ENCODE peak calls at places on chromosomes 13 and 19, in seven cellular contexts. One of them, this sample, is unnamed.

GRCh38 chr19:40800339-40800996 is 1.5 kb downstream of the EGLN2 start:
- DNase-seq in tibial artery: no peak
- DNase-seq in foreskin fibroblast: no peak
- DNase-seq in cardiac fibroblast: no peak
- DNase-seq in bronchial epithelial cell: no peak
- DNase-seq in stomach: no peak
- DNase-seq in AG04450: no peak
- DNase-seq in this sample: no peak

GRCh38 chr13:98900442-98900841 is 77.4 kb downstream of the DOCK9 start:
- DNase-seq in cardiac fibroblast: no peak
- DNase-seq in stomach: no peak
- DNase-seq in AG04450: no peak
- DNase-seq in bronchial epithelial cell: no peak
- DNase-seq in foreskin fibroblast: peak
- DNase-seq in tibial artery: no peak
- DNase-seq in this sample: no peak

GRCh38 chr19:19615086-19615485 is 3.4 kb downstream of the PBX4 start:
- DNase-seq in bronchial epithelial cell: peak
- DNase-seq in AG04450: no peak
- DNase-seq in tibial artery: no peak
- DNase-seq in cardiac fibroblast: peak
- DNase-seq in foreskin fibroblast: peak
- DNase-seq in stomach: no peak
- DNase-seq in this sample: no peak

GRCh38 chr13:73230714-73231113 is 171.9 kb downstream of the KLF5 start:
- DNase-seq in bronchial epithelial cell: peak
- DNase-seq in cardiac fibroblast: peak
- DNase-seq in foreskin fibroblast: no peak
- DNase-seq in tibial artery: no peak
- DNase-seq in AG04450: no peak
- DNase-seq in stomach: no peak
- DNase-seq in this sample: no peak

GRCh38 chr13:68099616-68100015 is 869.5 kb upstream of the PCDH9 start:
- DNase-seq in bronchial epithelial cell: peak
- DNase-seq in stomach: no peak
- DNase-seq in foreskin fibroblast: no peak
- DNase-seq in tibial artery: no peak
- DNase-seq in AG04450: peak
- DNase-seq in cardiac fibroblast: peak
- DNase-seq in this sample: peak

GRCh38 chr19:31353826-31354225 is 4.6 kb upstream of the TSHZ3 start:
- DNase-seq in foreskin fibroblast: no peak
- DNase-seq in stomach: no peak
- DNase-seq in cardiac fibroblast: no peak
- DNase-seq in tibial artery: no peak
- DNase-seq in bronchial epithelial cell: no peak
- DNase-seq in AG04450: no peak
- DNase-seq in this sample: no peak

GRCh38 chr13:75635101-75635620 is 969 bp upstream of the LMO7 start:
- DNase-seq in AG04450: no peak
- DNase-seq in bronchial epithelial cell: peak
- DNase-seq in cardiac fibroblast: peak
- DNase-seq in stomach: no peak
- DNase-seq in foreskin fibroblast: peak
- DNase-seq in tibial artery: no peak
- DNase-seq in this sample: no peak

GRCh38 chr13:112730157-112730671 is 40.4 kb downstream of the ATP11A start:
- DNase-seq in bronchial epithelial cell: no peak
- DNase-seq in AG04450: no peak
- DNase-seq in cardiac fibroblast: no peak
- DNase-seq in foreskin fibroblast: no peak
- DNase-seq in tibial artery: peak
- DNase-seq in stomach: peak
- DNase-seq in this sample: peak

GRCh38 chr13:51643114-51643881 is 59.0 kb downstream of the WDFY2 start:
- DNase-seq in AG04450: peak
- DNase-seq in tibial artery: no peak
- DNase-seq in stomach: no peak
- DNase-seq in cardiac fibroblast: peak
- DNase-seq in bronchial epithelial cell: peak
- DNase-seq in foreskin fibroblast: peak
- DNase-seq in this sample: peak

GRCh38 chr19:413756-414420 is 4.9 kb upstream of the C2CD4C start:
- DNase-seq in foreskin fibroblast: no peak
- DNase-seq in bronchial epithelial cell: no peak
- DNase-seq in tibial artery: no peak
- DNase-seq in cardiac fibroblast: no peak
- DNase-seq in stomach: no peak
- DNase-seq in AG04450: no peak
- DNase-seq in this sample: no peak

GRCh38 chr19:57887195-57887941 is 1.5 kb downstream of the ZNF814 start:
- DNase-seq in AG04450: no peak
- DNase-seq in tibial artery: no peak
- DNase-seq in cardiac fibroblast: peak
- DNase-seq in foreskin fibroblast: no peak
- DNase-seq in bronchial epithelial cell: peak
- DNase-seq in stomach: no peak
- DNase-seq in this sample: no peak

GRCh38 chr19:342801-343421 is 1.7 kb downstream of the MIER2 start:
- DNase-seq in stomach: peak
- DNase-seq in tibial artery: peak
- DNase-seq in AG04450: peak
- DNase-seq in cardiac fibroblast: peak
- DNase-seq in foreskin fibroblast: peak
- DNase-seq in bronchial epithelial cell: peak
- DNase-seq in this sample: no peak

GRCh38 chr19:6803036-6803404 is 30.5 kb downstream of the VAV1 start:
- DNase-seq in bronchial epithelial cell: no peak
- DNase-seq in foreskin fibroblast: no peak
- DNase-seq in tibial artery: no peak
- DNase-seq in cardiac fibroblast: no peak
- DNase-seq in AG04450: no peak
- DNase-seq in stomach: no peak
- DNase-seq in this sample: no peak

GRCh38 chr13:40343550-40344269 is 322.7 kb downstream of the FOXO1 start:
- DNase-seq in stomach: no peak
- DNase-seq in cardiac fibroblast: no peak
- DNase-seq in AG04450: no peak
- DNase-seq in bronchial epithelial cell: no peak
- DNase-seq in tibial artery: no peak
- DNase-seq in foreskin fibroblast: no peak
- DNase-seq in this sample: no peak

GRCh38 chr13:26658972-26659371 is 101.5 kb downstream of the WASF3 start:
- DNase-seq in cardiac fibroblast: no peak
- DNase-seq in bronchial epithelial cell: no peak
- DNase-seq in AG04450: no peak
- DNase-seq in tibial artery: no peak
- DNase-seq in stomach: no peak
- DNase-seq in foreskin fibroblast: no peak
- DNase-seq in this sample: no peak

GRCh38 chr19:1066748-1067340 is at the start of gene ARHGAP45:
- DNase-seq in foreskin fibroblast: peak
- DNase-seq in AG04450: no peak
- DNase-seq in bronchial epithelial cell: no peak
- DNase-seq in cardiac fibroblast: no peak
- DNase-seq in stomach: peak
- DNase-seq in tibial artery: no peak
- DNase-seq in this sample: no peak

GRCh38 chr19:13838943-13839192 is 38.1 kb upstream of the NANOS3 start:
- DNase-seq in foreskin fibroblast: no peak
- DNase-seq in tibial artery: no peak
- DNase-seq in bronchial epithelial cell: no peak
- DNase-seq in AG04450: no peak
- DNase-seq in stomach: no peak
- DNase-seq in cardiac fibroblast: no peak
- DNase-seq in this sample: no peak

GRCh38 chr19:13794388-13794751 is 873 bp upstream of the ZSWIM4 start:
- DNase-seq in AG04450: peak
- DNase-seq in bronchial epithelial cell: peak
- DNase-seq in tibial artery: peak
- DNase-seq in cardiac fibroblast: peak
- DNase-seq in foreskin fibroblast: peak
- DNase-seq in stomach: peak
- DNase-seq in this sample: no peak

GRCh38 chr19:39416626-39417120 is 4.2 kb downstream of the PLEKHG2 start:
- DNase-seq in cardiac fibroblast: no peak
- DNase-seq in AG04450: no peak
- DNase-seq in bronchial epithelial cell: no peak
- DNase-seq in foreskin fibroblast: no peak
- DNase-seq in stomach: no peak
- DNase-seq in tibial artery: peak
- DNase-seq in this sample: no peak

GRCh38 chr19:43504426-43505185 is at the start of gene PHLDB3:
- DNase-seq in foreskin fibroblast: peak
- DNase-seq in stomach: peak
- DNase-seq in AG04450: no peak
- DNase-seq in cardiac fibroblast: no peak
- DNase-seq in bronchial epithelial cell: no peak
- DNase-seq in tibial artery: no peak
- DNase-seq in this sample: no peak

GRCh38 chr19:56841194-56841546 is 644 bp upstream of the PEG3 start:
- DNase-seq in stomach: no peak
- DNase-seq in cardiac fibroblast: no peak
- DNase-seq in tibial artery: no peak
- DNase-seq in bronchial epithelial cell: no peak
- DNase-seq in AG04450: no peak
- DNase-seq in foreskin fibroblast: no peak
- DNase-seq in this sample: no peak

GRCh38 chr19:56838680-56838929 is 1.9 kb downstream of the PEG3 start:
- DNase-seq in AG04450: no peak
- DNase-seq in tibial artery: no peak
- DNase-seq in stomach: no peak
- DNase-seq in cardiac fibroblast: no peak
- DNase-seq in foreskin fibroblast: no peak
- DNase-seq in bronchial epithelial cell: no peak
- DNase-seq in this sample: no peak

GRCh38 chr19:56838930-56839664 is 1.4 kb downstream of the PEG3 start:
- DNase-seq in stomach: peak
- DNase-seq in foreskin fibroblast: peak
- DNase-seq in cardiac fibroblast: peak
- DNase-seq in AG04450: no peak
- DNase-seq in tibial artery: peak
- DNase-seq in bronchial epithelial cell: peak
- DNase-seq in this sample: peak

GRCh38 chr19:56840452-56841193 is at the start of the genes PEG3 and ZIM2:
- DNase-seq in tibial artery: peak
- DNase-seq in AG04450: no peak
- DNase-seq in foreskin fibroblast: peak
- DNase-seq in stomach: no peak
- DNase-seq in cardiac fibroblast: no peak
- DNase-seq in bronchial epithelial cell: no peak
- DNase-seq in this sample: no peak

DNA sequence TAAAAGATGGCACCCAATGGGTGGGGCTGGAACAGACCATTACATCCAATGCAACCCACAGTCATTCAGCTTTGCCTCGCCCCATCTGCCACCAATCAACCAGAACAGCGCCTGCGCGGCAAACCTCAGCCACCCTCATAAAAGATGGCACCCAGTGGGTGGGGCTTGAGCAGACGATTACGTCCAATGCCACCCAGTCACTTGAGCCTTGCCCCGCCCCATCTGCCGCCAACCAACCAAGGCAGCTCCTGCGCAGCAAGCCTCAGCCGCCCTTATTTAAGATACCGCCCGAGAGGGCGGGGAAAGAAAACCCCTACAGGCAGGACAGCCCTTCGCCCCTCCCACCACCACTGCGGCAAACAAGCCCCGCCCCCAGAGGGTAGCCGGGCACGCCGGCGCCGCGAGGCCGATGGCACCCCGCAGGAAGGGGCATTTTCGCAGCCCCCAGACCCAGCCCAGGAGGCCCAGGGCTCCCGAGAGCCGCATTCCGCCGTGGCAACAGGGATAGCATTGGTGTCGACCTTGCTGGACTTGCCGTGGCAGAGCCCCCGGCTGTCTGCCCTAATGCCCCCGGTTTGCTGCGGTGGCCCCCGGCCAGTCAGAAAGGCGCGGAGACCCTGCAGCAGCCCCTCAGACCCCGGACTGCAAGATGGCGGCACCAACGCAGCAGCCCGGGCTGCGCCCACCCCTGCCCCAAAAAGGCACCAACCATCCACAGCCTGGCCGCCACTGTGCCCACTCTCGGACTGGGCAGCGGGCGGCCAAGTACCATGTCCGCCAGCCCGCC is 668 bp downstream of the PEG3 start:
- DNase-seq in bronchial epithelial cell: peak
- DNase-seq in stomach: peak
- DNase-seq in tibial artery: peak
- DNase-seq in AG04450: no peak
- DNase-seq in cardiac fibroblast: no peak
- DNase-seq in foreskin fibroblast: peak
- DNase-seq in this sample: no peak
- H3K4me3 ChIP-seq in bronchial epithelial cell: no peak
- H3K4me3 ChIP-seq in stomach: peak
- H3K4me3 ChIP-seq in tibial artery: peak
- H3K4me3 ChIP-seq in AG04450: no peak
- H3K4me3 ChIP-seq in cardiac fibroblast: no peak
- H3K4me3 ChIP-seq in foreskin fibroblast: peak
- H3K4me3 ChIP-seq in this sample: peak

DNA sequence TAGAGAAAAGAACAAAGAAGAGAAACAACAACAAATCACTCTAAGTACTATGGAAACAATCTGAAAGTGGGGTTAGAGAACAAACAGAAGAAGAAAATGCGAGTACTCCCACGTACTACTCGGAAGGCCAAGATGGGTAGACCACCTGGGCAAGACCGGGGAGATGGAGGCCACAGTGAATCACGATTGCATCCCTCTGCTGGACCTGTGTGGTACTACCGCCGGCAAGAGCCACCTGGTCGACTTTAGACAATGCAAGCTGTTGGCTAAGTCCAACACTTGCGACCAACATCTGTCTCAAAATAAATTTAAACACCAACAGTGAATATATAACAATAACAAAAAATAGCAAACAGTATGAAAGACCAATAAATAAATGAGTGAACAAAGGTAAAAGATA is 45.5 kb upstream of the ZNF91 start:
- DNase-seq in bronchial epithelial cell: no peak
- DNase-seq in stomach: no peak
- DNase-seq in cardiac fibroblast: no peak
- DNase-seq in tibial artery: no peak
- DNase-seq in foreskin fibroblast: no peak
- DNase-seq in AG04450: no peak
- DNase-seq in this sample: no peak
- TF ChIP-seq CTCF in bronchial epithelial cell: peak
- TF ChIP-seq CTCF in stomach: no peak
- TF ChIP-seq CTCF in cardiac fibroblast: peak
- TF ChIP-seq CTCF in tibial artery: peak
- TF ChIP-seq CTCF in foreskin fibroblast: peak
- TF ChIP-seq CTCF in AG04450: peak
- TF ChIP-seq CTCF in this sample: peak

GRCh38 chr19:21704320-21704719 is 63.1 kb downstream of the ZNF100 start:
- DNase-seq in tibial artery: no peak
- DNase-seq in bronchial epithelial cell: no peak
- DNase-seq in cardiac fibroblast: no peak
- DNase-seq in AG04450: no peak
- DNase-seq in stomach: no peak
- DNase-seq in foreskin fibroblast: no peak
- DNase-seq in this sample: no peak
- H3K4me3 ChIP-seq in tibial artery: no peak
- H3K4me3 ChIP-seq in bronchial epithelial cell: no peak
- H3K4me3 ChIP-seq in cardiac fibroblast: no peak
- H3K4me3 ChIP-seq in AG04450: no peak
- H3K4me3 ChIP-seq in stomach: no peak
- H3K4me3 ChIP-seq in foreskin fibroblast: no peak
- H3K4me3 ChIP-seq in this sample: no peak

GRCh38 chr19:34018546-34018945 is 153.8 kb upstream of the LSM14A start:
- DNase-seq in tibial artery: no peak
- DNase-seq in foreskin fibroblast: no peak
- DNase-seq in cardiac fibroblast: no peak
- DNase-seq in bronchial epithelial cell: no peak
- DNase-seq in stomach: no peak
- DNase-seq in AG04450: no peak
- DNase-seq in this sample: no peak

GRCh38 chr19:34017024-34017423 is 155.3 kb upstream of the LSM14A start:
- DNase-seq in bronchial epithelial cell: no peak
- DNase-seq in tibial artery: no peak
- DNase-seq in stomach: no peak
- DNase-seq in AG04450: no peak
- DNase-seq in foreskin fibroblast: no peak
- DNase-seq in cardiac fibroblast: no peak
- DNase-seq in this sample: no peak
- TF ChIP-seq CTCF in bronchial epithelial cell: no peak
- TF ChIP-seq CTCF in tibial artery: no peak
- TF ChIP-seq CTCF in stomach: no peak
- TF ChIP-seq CTCF in AG04450: no peak
- TF ChIP-seq CTCF in foreskin fibroblast: no peak
- TF ChIP-seq CTCF in cardiac fibroblast: no peak
- TF ChIP-seq CTCF in this sample: no peak